ENCODE peak calls at places on chromosome 5, in ten cellular contexts. W is choroid plexus epithelial cell; U is activated CD8-positive, alpha-beta T cell treated with anti-CD3 and anti-CD28 coated beads for 36 hours; B is mesothelial cell of epicardium; T is BE2C; Q is fibroblast of lung; L is hepatocyte; X is keratinocyte; Y is B cell; P is lower leg skin. R is an unnamed sample.

GRCh38 chr5:1971944-1972343 is 89.2 kb upstream of the IRX4 start:
- DNase-seq in W (no peak), U (no peak), B (no peak), T (no peak), Q (no peak), L (no peak), X (no peak), Y (no peak), P (no peak), R (no peak)

GRCh38 chr5:159099049-159099760 is 511 bp downstream of the EBF1 start:
- DNase-seq in W (peak), U (peak), B (no peak), T (peak), Q (peak), L (peak), X (no peak), Y (peak), P (no peak), R (peak)

GRCh38 chr5:106699198-106699597 is 971.5 kb downstream of the EFNA5 start:
- DNase-seq in W (no peak), U (no peak), B (no peak), T (peak), Q (no peak), L (no peak), X (no peak), Y (no peak), P (no peak), R (peak)

GRCh38 chr5:92778261-92778660 is 802.8 kb downstream of the NR2F1-AS1 start:
- DNase-seq in W (no peak), U (no peak), B (no peak), T (no peak), Q (no peak), L (no peak), X (no peak), Y (no peak), P (no peak), R (no peak)

GRCh38 chr5:120106912-120107525 is 357.1 kb upstream of the PRR16 start:
- DNase-seq in W (no peak), U (no peak), B (no peak), T (no peak), Q (no peak), L (no peak), X (no peak), Y (no peak), P (no peak), R (no peak)

GRCh38 chr5:174185506-174185905 is 140.0 kb downstream of the NSG2 start:
- DNase-seq in W (no peak), U (no peak), B (no peak), T (no peak), Q (no peak), L (no peak), X (no peak), Y (no peak), P (peak), R (no peak)

GRCh38 chr5:150653145-150653761 is 7.8 kb upstream of the MYOZ3 start:
- DNase-seq in W (peak), U (no peak), B (no peak), T (no peak), Q (peak), L (no peak), X (no peak), Y (no peak), P (no peak), R (no peak)

GRCh38 chr5:179794171-179794570 is 385 bp downstream of the LTC4S start:
- DNase-seq in W (no peak), U (no peak), B (no peak), T (no peak), Q (no peak), L (no peak), X (no peak), Y (no peak), P (no peak), R (no peak)

GRCh38 chr5:135455876-135456237 is 3.7 kb upstream of the TIFAB start:
- DNase-seq in W (no peak), U (no peak), B (no peak), T (no peak), Q (no peak), L (no peak), X (no peak), Y (no peak), P (peak), R (no peak)

GRCh38 chr5:91840412-91840811 is 457.3 kb upstream of the ARRDC3 start:
- DNase-seq in W (no peak), U (no peak), B (no peak), T (no peak), Q (no peak), L (no peak), X (no peak), Y (no peak), P (no peak), R (no peak)

GRCh38 chr5:124698774-124699173 is 47.7 kb downstream of the ZNF608 start:
- DNase-seq in W (peak), U (no peak), B (no peak), T (no peak), Q (peak), L (no peak), X (no peak), Y (no peak), P (no peak), R (no peak)

GRCh38 chr5:30387974-30388632 is 805.4 kb upstream of the CDH6 start:
- DNase-seq in W (no peak), U (no peak), B (no peak), T (no peak), Q (no peak), L (no peak), X (no peak), Y (no peak), P (no peak), R (no peak)

GRCh38 chr5:4977421-4977820 is 162.7 kb upstream of the ADAMTS16 start:
- DNase-seq in W (no peak), U (no peak), B (no peak), T (no peak), Q (peak), L (no peak), X (no peak), Y (no peak), P (no peak), R (no peak)

GRCh38 chr5:120528609-120529008 is 64.5 kb downstream of the PRR16 start:
- DNase-seq in W (no peak), U (no peak), B (no peak), T (no peak), Q (no peak), L (no peak), X (no peak), Y (no peak), P (no peak), R (no peak)

GRCh38 chr5:151660616-151661015 is 26.1 kb downstream of the SPARC start:
- DNase-seq in W (peak), U (no peak), B (no peak), T (no peak), Q (peak), L (no peak), X (peak), Y (no peak), P (no peak), R (no peak)

GRCh38 chr5:132463808-132464154 is 26.8 kb downstream of the IRF1 start:
- DNase-seq in W (no peak), U (peak), B (no peak), T (no peak), Q (no peak), L (no peak), X (no peak), Y (no peak), P (no peak), R (no peak)

GRCh38 chr5:72281764-72282499 is 38.1 kb downstream of the MRPS27 start:
- DNase-seq in W (peak), U (no peak), B (no peak), T (no peak), Q (peak), L (peak), X (no peak), Y (no peak), P (no peak), R (no peak)

GRCh38 chr5:111999286-111999685 is 242.3 kb upstream of the NREP start:
- DNase-seq in W (peak), U (no peak), B (no peak), T (no peak), Q (peak), L (no peak), X (no peak), Y (no peak), P (no peak), R (no peak)

GRCh38 chr5:103456476-103456875 is 106.1 kb downstream of the NUDT12 start:
- DNase-seq in W (no peak), U (no peak), B (no peak), T (no peak), Q (no peak), L (no peak), X (no peak), Y (no peak), P (no peak), R (no peak)

GRCh38 chr5:7874639-7875038 is 5.7 kb downstream of the MTRR start:
- DNase-seq in W (no peak), U (no peak), B (no peak), T (no peak), Q (no peak), L (no peak), X (no peak), Y (no peak), P (no peak), R (no peak)

GRCh38 chr5:36770125-36770524 is 106.4 kb upstream of the NIPBL start:
- DNase-seq in W (no peak), U (no peak), B (no peak), T (no peak), Q (no peak), L (no peak), X (no peak), Y (no peak), P (no peak), R (no peak)

GRCh38 chr5:38780316-38780715 is 65.5 kb upstream of the OSMR start:
- DNase-seq in W (no peak), U (no peak), B (no peak), T (no peak), Q (no peak), L (no peak), X (no peak), Y (no peak), P (no peak), R (no peak)

GRCh38 chr5:107196500-107196899 is 474.2 kb downstream of the EFNA5 start:
- DNase-seq in W (no peak), U (no peak), B (no peak), T (no peak), Q (no peak), L (no peak), X (no peak), Y (no peak), P (no peak), R (no peak)

GRCh38 chr5:142671801-142672200 is 14.1 kb downstream of the FGF1 start:
- DNase-seq in W (peak), U (no peak), B (no peak), T (no peak), Q (peak), L (no peak), X (no peak), Y (no peak), P (no peak), R (no peak)

GRCh38 chr5:150603052-150603451 is 37.4 kb upstream of the SYNPO start:
- DNase-seq in W (no peak), U (no peak), B (no peak), T (no peak), Q (no peak), L (no peak), X (no peak), Y (no peak), P (no peak), R (no peak)

GRCh38 chr5:175855041-175855720 is 16.2 kb upstream of the CPLX2 start:
- DNase-seq in W (no peak), U (no peak), B (no peak), T (no peak), Q (no peak), L (no peak), X (no peak), Y (no peak), P (no peak), R (no peak)

DNA sequence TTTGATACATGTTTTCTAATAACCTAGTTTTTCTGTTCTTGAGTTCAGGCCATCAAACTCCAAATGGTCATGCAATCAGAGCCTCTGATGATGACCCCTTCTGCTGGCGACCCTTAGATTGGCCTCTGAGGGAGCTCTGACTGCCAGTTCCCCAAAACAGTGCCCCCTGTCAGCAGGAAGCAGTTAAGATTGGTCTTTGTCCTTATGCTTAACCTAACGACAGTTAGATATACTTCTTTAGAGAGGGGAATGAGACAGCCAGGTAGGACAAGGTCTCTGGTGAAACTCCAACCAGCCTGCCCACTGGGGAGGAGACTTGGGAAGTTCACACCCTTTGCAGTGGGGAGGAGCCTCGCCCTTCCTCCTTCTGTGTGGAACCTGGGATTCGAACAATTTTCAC is 390.4 kb upstream of the KIF2A start:
- DNase-seq in W (no peak), U (no peak), B (no peak), T (no peak), Q (no peak), L (no peak), X (no peak), Y (no peak), P (no peak), R (no peak)
- TF ChIP-seq CTCF in W (no peak), U (no peak), B (no peak), T (peak), Q (no peak), L (no peak), X (no peak), Y (no peak), P (no peak), R (no peak)

DNA sequence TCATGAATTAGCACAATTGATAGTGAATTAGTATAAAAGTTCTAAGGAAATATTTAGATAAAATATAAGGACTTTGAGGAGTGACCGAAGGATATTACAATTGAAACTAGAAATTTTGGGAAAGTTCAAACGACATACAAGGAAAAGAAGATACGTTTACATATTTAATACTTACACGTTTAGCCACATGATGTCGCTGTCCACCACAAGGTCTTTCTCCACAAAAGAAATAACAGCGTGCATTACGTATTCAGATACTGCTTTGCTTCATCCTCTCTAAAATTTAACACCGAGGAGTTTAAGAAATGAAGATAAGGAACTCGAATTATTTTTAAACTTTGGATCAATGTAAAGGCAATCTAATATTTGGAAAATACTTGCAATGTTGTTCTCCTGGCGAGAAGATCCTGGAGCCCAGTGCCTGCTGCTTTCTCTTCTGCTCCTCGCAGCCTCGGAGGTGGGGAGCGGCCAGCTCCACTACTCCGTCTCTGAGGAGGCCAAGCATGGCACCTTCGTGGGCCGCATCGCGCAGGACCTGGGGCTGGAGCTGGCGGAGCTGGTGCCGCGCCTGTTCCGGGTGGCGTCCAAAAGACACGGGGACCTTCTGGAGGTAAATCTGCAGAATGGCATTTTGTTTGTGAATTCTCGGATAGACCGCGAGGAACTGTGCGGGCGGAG is at the start of gene PCDHA3:
- DNase-seq in W (peak), U (peak), B (no peak), T (no peak), Q (peak), L (no peak), X (no peak), Y (no peak), P (no peak), R (no peak)
- TF ChIP-seq CTCF in W (no peak), U (no peak), B (no peak), T (no peak), Q (no peak), L (no peak), X (no peak), Y (no peak), P (no peak), R (peak)

DNA sequence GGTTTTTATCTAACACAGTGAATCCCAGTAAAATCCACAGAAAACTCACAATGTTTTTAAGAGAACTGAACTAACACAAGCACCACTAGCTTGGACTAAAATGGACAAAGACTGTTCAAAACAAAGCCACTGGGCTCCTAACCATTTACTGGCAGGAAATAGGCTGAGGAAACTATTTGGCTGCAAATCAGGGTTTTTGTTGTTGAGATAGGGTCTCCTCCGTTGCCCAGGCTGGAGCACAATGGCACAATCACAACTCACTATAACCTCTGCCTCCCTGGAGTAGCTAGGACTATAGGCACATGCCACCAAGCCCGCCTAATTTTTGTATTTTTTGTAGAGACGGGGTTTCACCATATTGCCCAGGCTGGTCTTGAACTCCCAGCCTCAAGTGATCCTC is 99.7 kb downstream of the THBS4 start:
- DNase-seq in W (no peak), U (no peak), B (no peak), T (no peak), Q (no peak), L (no peak), X (no peak), Y (no peak), P (no peak), R (no peak)
- TF ChIP-seq CTCF in W (no peak), U (no peak), B (no peak), T (no peak), Q (no peak), L (no peak), X (no peak), Y (no peak), P (no peak), R (no peak)

GRCh38 chr5:54090495-54091084 is 219.8 kb downstream of the ARL15 start:
- DNase-seq in W (peak), U (no peak), B (no peak), T (no peak), Q (peak), L (no peak), X (peak), Y (no peak), P (no peak), R (no peak)
- TF ChIP-seq CTCF in W (peak), U (no peak), B (no peak), T (no peak), Q (peak), L (no peak), X (no peak), Y (no peak), P (no peak), R (peak)

GRCh38 chr5:57495688-57496087 is 13.1 kb upstream of the ACTBL2 start:
- DNase-seq in W (no peak), U (no peak), B (no peak), T (no peak), Q (no peak), L (no peak), X (no peak), Y (no peak), P (no peak), R (no peak)

GRCh38 chr5:57501414-57502321 is 19.1 kb upstream of the ACTBL2 start:
- DNase-seq in W (peak), U (no peak), B (no peak), T (peak), Q (no peak), L (peak), X (no peak), Y (no peak), P (no peak), R (no peak)

GRCh38 chr5:57497733-57498132 is 15.1 kb upstream of the ACTBL2 start:
- DNase-seq in W (no peak), U (no peak), B (no peak), T (no peak), Q (no peak), L (no peak), X (no peak), Y (no peak), P (no peak), R (no peak)

GRCh38 chr5:57503433-57503832 is 20.8 kb upstream of the ACTBL2 start:
- DNase-seq in W (no peak), U (no peak), B (no peak), T (no peak), Q (peak), L (no peak), X (no peak), Y (no peak), P (no peak), R (no peak)

DNA sequence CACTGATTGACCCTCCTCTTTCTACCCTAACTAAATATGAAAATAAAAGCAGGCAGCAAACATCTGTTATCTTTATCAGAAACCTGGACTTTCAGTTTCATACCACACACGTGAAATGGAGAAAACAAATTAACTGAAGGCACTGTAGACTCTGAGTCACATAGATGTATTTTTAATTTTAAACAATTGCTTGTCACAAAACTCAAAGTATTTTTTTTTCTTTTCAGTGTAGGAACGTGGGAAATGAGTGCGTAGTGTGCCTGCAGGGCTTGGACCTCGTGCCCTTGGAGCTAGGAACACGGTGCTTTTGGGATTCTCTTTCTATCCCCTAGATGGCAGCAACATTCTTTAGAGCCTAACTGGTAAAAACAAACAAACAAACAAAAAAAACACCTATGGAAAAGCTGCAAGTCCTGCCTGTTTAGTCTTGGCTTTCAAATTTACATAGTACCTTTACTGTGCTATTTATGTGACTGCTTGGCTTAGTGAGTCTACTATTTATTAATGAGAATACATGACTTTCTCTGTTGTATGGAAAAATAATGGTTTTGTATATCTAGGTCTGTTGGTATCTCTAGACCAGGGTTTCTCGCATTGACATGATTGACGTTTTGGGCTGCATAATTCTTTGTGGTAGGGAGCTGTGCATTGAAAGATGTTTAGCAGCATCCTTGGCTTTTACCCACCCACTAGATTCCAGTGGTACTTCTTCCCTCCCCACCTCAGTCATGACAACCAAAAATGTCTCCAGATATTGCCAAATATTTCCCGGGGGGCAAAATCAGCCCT is 16.8 kb upstream of the ACTBL2 start:
- DNase-seq in W (peak), U (peak), B (no peak), T (peak), Q (peak), L (peak), X (no peak), Y (peak), P (no peak), R (no peak)
- TF ChIP-seq CTCF in W (peak), U (peak), B (peak), T (peak), Q (peak), L (peak), X (peak), Y (peak), P (no peak), R (peak)

DNA sequence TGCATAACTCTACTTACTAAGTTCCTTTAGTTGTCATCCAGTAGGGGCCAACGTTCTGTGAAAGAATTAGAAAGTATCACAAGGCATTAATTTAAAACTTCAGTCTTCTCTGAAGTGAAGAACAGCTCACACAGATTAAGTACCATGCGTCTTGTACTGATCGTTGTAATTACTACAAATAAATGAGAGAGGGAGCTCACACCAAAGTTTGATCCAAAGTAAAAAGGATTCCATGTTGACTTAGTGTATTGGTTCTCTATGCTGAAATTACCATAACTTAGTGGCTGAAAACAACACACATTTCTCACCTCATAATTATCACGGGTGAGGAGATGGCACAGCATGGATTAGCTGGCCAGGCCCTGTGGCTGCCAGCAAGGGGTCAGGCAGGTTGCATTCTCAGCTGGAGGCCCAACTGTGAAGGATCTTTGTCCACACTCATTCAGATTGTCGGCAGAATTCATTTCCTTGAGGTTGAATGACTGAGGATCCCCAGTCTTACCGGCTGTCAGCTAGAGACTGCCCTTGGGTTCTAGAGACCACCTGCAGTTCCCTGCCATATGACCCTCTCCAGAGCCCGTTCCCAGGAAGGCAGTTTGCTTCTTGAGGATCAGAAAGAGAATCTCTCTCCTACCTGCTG is 169.1 kb downstream of the YTHDC2 start:
- DNase-seq in W (peak), U (no peak), B (no peak), T (no peak), Q (no peak), L (no peak), X (no peak), Y (no peak), P (no peak), R (no peak)
- TF ChIP-seq CTCF in W (peak), U (no peak), B (peak), T (peak), Q (no peak), L (peak), X (no peak), Y (no peak), P (no peak), R (no peak)

GRCh38 chr5:53430618-53431252 is 49.7 kb upstream of the FST start:
- DNase-seq in W (peak), U (no peak), B (no peak), T (no peak), Q (peak), L (peak), X (no peak), Y (no peak), P (no peak), R (no peak)
- TF ChIP-seq CTCF in W (peak), U (no peak), B (peak), T (peak), Q (peak), L (peak), X (peak), Y (no peak), P (no peak), R (no peak)